ENCODE peak calls at places on chromosomes 4 and X, in nine cellular contexts. B, T, G, F, I, U, V, W and R are unnamed samples.

GRCh38 chr4:147924604-147925412 is 192.9 kb downstream of the ARHGAP10 start:
- DNase-seq in B (no peak), T (peak; percentile 13), G (peak; percentile 35), F (no peak), I (no peak), U (no peak), V (peak; percentile 6), W (no peak), R (peak; percentile 24)

GRCh38 chrX:74534569-74535038 is 79.8 kb downstream of the RLIM start:
- DNase-seq in B (no peak), T (peak; percentile 76), G (peak; percentile 56), F (no peak), I (no peak), U (peak; percentile 51), V (no peak), W (no peak), R (peak; percentile 6)

GRCh38 chr4:32658019-32658418 is 1937.8 kb downstream of the PCDH7 start:
- DNase-seq in B (no peak), T (no peak), G (no peak), F (no peak), I (no peak), U (no peak), V (no peak), W (no peak), R (no peak)

GRCh38 chr4:114378306-114378903 is 220.2 kb upstream of the UGT8 start:
- DNase-seq in B (no peak), T (peak; percentile 45), G (peak; percentile 57), F (no peak), I (no peak), U (no peak), V (no peak), W (no peak), R (peak; percentile 74)

GRCh38 chr4:84678976-84679744 is 96.2 kb downstream of the CDS1 start:
- DNase-seq in B (peak; percentile 31), T (no peak), G (no peak), F (no peak), I (no peak), U (no peak), V (no peak), W (no peak), R (no peak)

GRCh38 chr4:58359590-58359989 is 1249.4 kb upstream of the IGFBP7 start:
- DNase-seq in B (no peak), T (no peak), G (no peak), F (no peak), I (no peak), U (no peak), V (no peak), W (no peak), R (no peak)

GRCh38 chrX:68929332-68930150 is 100.7 kb downstream of the EFNB1 start:
- DNase-seq in B (no peak), T (peak; percentile 78), G (peak; percentile 56), F (no peak), I (no peak), U (no peak), V (no peak), W (no peak), R (peak; percentile 75)

GRCh38 chr4:179128299-179128698 is 1686.1 kb upstream of the AGA start:
- DNase-seq in B (no peak), T (no peak), G (no peak), F (no peak), I (no peak), U (peak; percentile 4), V (no peak), W (no peak), R (no peak)

GRCh38 chr4:140260227-140260626 is 106.2 kb upstream of the MAML3 start:
- DNase-seq in B (no peak), T (peak; percentile 88), G (peak; percentile 79), F (no peak), I (no peak), U (no peak), V (no peak), W (no peak), R (peak; percentile 87)

GRCh38 chrX:149504226-149504914 is 736 bp downstream of the IDS start:
- DNase-seq in B (no peak), T (peak; percentile 27), G (peak; percentile 12), F (peak; percentile 67), I (no peak), U (peak; percentile 77), V (peak; percentile 82), W (no peak), R (no peak)

GRCh38 chr4:108852691-108853090 is 89.8 kb upstream of the ETNPPL start:
- DNase-seq in B (no peak), T (no peak), G (peak; percentile 37), F (no peak), I (no peak), U (no peak), V (no peak), W (no peak), R (no peak)

GRCh38 chr4:139761461-139761860 is 95.8 kb downstream of the MGST2 start:
- DNase-seq in B (no peak), T (peak; percentile 33), G (peak; percentile 40), F (no peak), I (no peak), U (peak; percentile 29), V (no peak), W (no peak), R (peak; percentile 25)

GRCh38 chr4:80073362-80074008 is 456 bp upstream of the ANTXR2 start:
- DNase-seq in B (no peak), T (no peak), G (no peak), F (peak; percentile 45), I (peak; percentile 60), U (peak; percentile 61), V (no peak), W (peak; percentile 45), R (no peak)